ENCODE peak calls at places on chromosomes 4 and X, in eight cellular contexts. One of them, this sample, is unnamed.

GRCh38 chr4:183417356-183417755 is 27.1 kb upstream of the CDKN2AIP start:
- DNase-seq in fibroblast of lung: no peak
- DNase-seq in GM20000: no peak
- DNase-seq in H9: no peak
- DNase-seq in RWPE2: no peak
- DNase-seq in uterus: no peak
- DNase-seq in OCI-LY7: no peak
- DNase-seq in brain microvascular endothelial cell: no peak
- DNase-seq in this sample: no peak

GRCh38 chr4:54233697-54234496 is 4.8 kb downstream of the PDGFRA start:
- DNase-seq in OCI-LY7: peak
- DNase-seq in H9: peak
- DNase-seq in fibroblast of lung: peak
- DNase-seq in RWPE2: no peak
- DNase-seq in uterus: peak
- DNase-seq in brain microvascular endothelial cell: peak
- DNase-seq in GM20000: peak
- DNase-seq in this sample: peak

GRCh38 chrX:136646602-136647239 is 1.2 kb upstream of the CD40LG start:
- DNase-seq in fibroblast of lung: no peak
- DNase-seq in H9: no peak
- DNase-seq in RWPE2: no peak
- DNase-seq in uterus: no peak
- DNase-seq in GM20000: no peak
- DNase-seq in OCI-LY7: peak
- DNase-seq in brain microvascular endothelial cell: no peak
- DNase-seq in this sample: no peak

GRCh38 chr4:2685541-2685940 is 70.6 kb downstream of the TNIP2 start:
- DNase-seq in brain microvascular endothelial cell: no peak
- DNase-seq in RWPE2: no peak
- DNase-seq in OCI-LY7: no peak
- DNase-seq in H9: no peak
- DNase-seq in GM20000: no peak
- DNase-seq in fibroblast of lung: peak
- DNase-seq in uterus: no peak
- DNase-seq in this sample: peak

GRCh38 chr4:77104405-77105292 is 28.9 kb upstream of the CCNI start:
- DNase-seq in OCI-LY7: no peak
- DNase-seq in fibroblast of lung: peak
- DNase-seq in RWPE2: peak
- DNase-seq in GM20000: no peak
- DNase-seq in H9: no peak
- DNase-seq in uterus: peak
- DNase-seq in brain microvascular endothelial cell: peak
- DNase-seq in this sample: peak

GRCh38 chr4:56158483-56158882 is 209.7 kb downstream of the CEP135 start:
- DNase-seq in H9: no peak
- DNase-seq in OCI-LY7: no peak
- DNase-seq in brain microvascular endothelial cell: no peak
- DNase-seq in RWPE2: no peak
- DNase-seq in GM20000: no peak
- DNase-seq in fibroblast of lung: no peak
- DNase-seq in uterus: no peak
- DNase-seq in this sample: no peak

GRCh38 chr4:32318926-32319325 is 1598.8 kb downstream of the PCDH7 start:
- DNase-seq in uterus: no peak
- DNase-seq in OCI-LY7: no peak
- DNase-seq in fibroblast of lung: no peak
- DNase-seq in H9: no peak
- DNase-seq in brain microvascular endothelial cell: no peak
- DNase-seq in RWPE2: no peak
- DNase-seq in GM20000: no peak
- DNase-seq in this sample: no peak

GRCh38 chrX:131762802-131763234 is 218.9 kb downstream of the OR13H1 start:
- DNase-seq in RWPE2: no peak
- DNase-seq in GM20000: no peak
- DNase-seq in fibroblast of lung: no peak
- DNase-seq in uterus: peak
- DNase-seq in H9: no peak
- DNase-seq in OCI-LY7: no peak
- DNase-seq in brain microvascular endothelial cell: peak
- DNase-seq in this sample: peak

GRCh38 chrX:14801136-14801535 is 71.7 kb downstream of the FANCB start:
- DNase-seq in RWPE2: no peak
- DNase-seq in OCI-LY7: no peak
- DNase-seq in H9: no peak
- DNase-seq in brain microvascular endothelial cell: no peak
- DNase-seq in fibroblast of lung: no peak
- DNase-seq in GM20000: no peak
- DNase-seq in uterus: no peak
- DNase-seq in this sample: no peak

GRCh38 chr4:80790152-80790551 is 240.4 kb upstream of the BMP3 start:
- DNase-seq in OCI-LY7: no peak
- DNase-seq in uterus: no peak
- DNase-seq in GM20000: no peak
- DNase-seq in fibroblast of lung: no peak
- DNase-seq in RWPE2: no peak
- DNase-seq in brain microvascular endothelial cell: no peak
- DNase-seq in H9: no peak
- DNase-seq in this sample: no peak

GRCh38 chrX:45623266-45623665 is 422.6 kb upstream of the DIPK2B start:
- DNase-seq in H9: no peak
- DNase-seq in brain microvascular endothelial cell: peak
- DNase-seq in RWPE2: no peak
- DNase-seq in fibroblast of lung: peak
- DNase-seq in GM20000: no peak
- DNase-seq in uterus: no peak
- DNase-seq in OCI-LY7: no peak
- DNase-seq in this sample: no peak

GRCh38 chr4:3871181-3871852 is 105.1 kb downstream of the ADRA2C start:
- DNase-seq in brain microvascular endothelial cell: no peak
- DNase-seq in fibroblast of lung: no peak
- DNase-seq in uterus: no peak
- DNase-seq in OCI-LY7: no peak
- DNase-seq in RWPE2: peak
- DNase-seq in GM20000: no peak
- DNase-seq in H9: peak
- DNase-seq in this sample: no peak

GRCh38 chr4:1642196-1642951 is 41.7 kb downstream of the FAM53A start:
- DNase-seq in fibroblast of lung: no peak
- DNase-seq in RWPE2: peak
- DNase-seq in OCI-LY7: no peak
- DNase-seq in H9: no peak
- DNase-seq in GM20000: no peak
- DNase-seq in brain microvascular endothelial cell: no peak
- DNase-seq in uterus: no peak
- DNase-seq in this sample: peak

GRCh38 chr4:47050986-47051725 is 19.8 kb downstream of the GABRB1 start:
- DNase-seq in brain microvascular endothelial cell: no peak
- DNase-seq in uterus: no peak
- DNase-seq in RWPE2: no peak
- DNase-seq in OCI-LY7: no peak
- DNase-seq in GM20000: no peak
- DNase-seq in fibroblast of lung: no peak
- DNase-seq in H9: no peak
- DNase-seq in this sample: no peak

GRCh38 chrX:86806786-86807185 is 658.5 kb downstream of the DACH2 start:
- DNase-seq in RWPE2: no peak
- DNase-seq in OCI-LY7: peak
- DNase-seq in GM20000: peak
- DNase-seq in H9: peak
- DNase-seq in fibroblast of lung: peak
- DNase-seq in brain microvascular endothelial cell: peak
- DNase-seq in uterus: no peak
- DNase-seq in this sample: no peak

GRCh38 chrX:129749069-129749468 is 10.3 kb downstream of the XPNPEP2 start:
- DNase-seq in uterus: no peak
- DNase-seq in RWPE2: no peak
- DNase-seq in H9: no peak
- DNase-seq in brain microvascular endothelial cell: no peak
- DNase-seq in fibroblast of lung: peak
- DNase-seq in GM20000: no peak
- DNase-seq in OCI-LY7: no peak
- DNase-seq in this sample: no peak

GRCh38 chrX:45697591-45697990 is 496.9 kb upstream of the DIPK2B start:
- DNase-seq in fibroblast of lung: peak
- DNase-seq in brain microvascular endothelial cell: peak
- DNase-seq in H9: no peak
- DNase-seq in OCI-LY7: no peak
- DNase-seq in GM20000: no peak
- DNase-seq in uterus: no peak
- DNase-seq in RWPE2: no peak
- DNase-seq in this sample: no peak

GRCh38 chrX:148459343-148459742 is 41.1 kb upstream of the AFF2 start:
- DNase-seq in fibroblast of lung: no peak
- DNase-seq in RWPE2: no peak
- DNase-seq in GM20000: peak
- DNase-seq in brain microvascular endothelial cell: no peak
- DNase-seq in H9: no peak
- DNase-seq in uterus: no peak
- DNase-seq in OCI-LY7: peak
- DNase-seq in this sample: no peak

GRCh38 chr4:161929966-161930365 is 233.8 kb downstream of the FSTL5 start:
- DNase-seq in uterus: no peak
- DNase-seq in brain microvascular endothelial cell: no peak
- DNase-seq in fibroblast of lung: no peak
- DNase-seq in OCI-LY7: no peak
- DNase-seq in RWPE2: no peak
- DNase-seq in GM20000: no peak
- DNase-seq in H9: no peak
- DNase-seq in this sample: no peak

GRCh38 chr4:38044060-38044459 is 83.9 kb downstream of the PTTG2 start:
- DNase-seq in brain microvascular endothelial cell: no peak
- DNase-seq in fibroblast of lung: no peak
- DNase-seq in uterus: no peak
- DNase-seq in GM20000: no peak
- DNase-seq in RWPE2: no peak
- DNase-seq in OCI-LY7: no peak
- DNase-seq in H9: no peak
- DNase-seq in this sample: no peak

GRCh38 chrX:107715331-107716044 is 60.1 kb downstream of the TSC22D3 start:
- DNase-seq in RWPE2: no peak
- DNase-seq in GM20000: no peak
- DNase-seq in uterus: no peak
- DNase-seq in OCI-LY7: peak
- DNase-seq in brain microvascular endothelial cell: no peak
- DNase-seq in fibroblast of lung: no peak
- DNase-seq in H9: no peak
- DNase-seq in this sample: no peak

GRCh38 chr4:99471896-99472295 is 36.8 kb upstream of the ADH7 start:
- DNase-seq in fibroblast of lung: no peak
- DNase-seq in RWPE2: no peak
- DNase-seq in uterus: no peak
- DNase-seq in brain microvascular endothelial cell: no peak
- DNase-seq in OCI-LY7: no peak
- DNase-seq in GM20000: no peak
- DNase-seq in H9: no peak
- DNase-seq in this sample: no peak

DNA sequence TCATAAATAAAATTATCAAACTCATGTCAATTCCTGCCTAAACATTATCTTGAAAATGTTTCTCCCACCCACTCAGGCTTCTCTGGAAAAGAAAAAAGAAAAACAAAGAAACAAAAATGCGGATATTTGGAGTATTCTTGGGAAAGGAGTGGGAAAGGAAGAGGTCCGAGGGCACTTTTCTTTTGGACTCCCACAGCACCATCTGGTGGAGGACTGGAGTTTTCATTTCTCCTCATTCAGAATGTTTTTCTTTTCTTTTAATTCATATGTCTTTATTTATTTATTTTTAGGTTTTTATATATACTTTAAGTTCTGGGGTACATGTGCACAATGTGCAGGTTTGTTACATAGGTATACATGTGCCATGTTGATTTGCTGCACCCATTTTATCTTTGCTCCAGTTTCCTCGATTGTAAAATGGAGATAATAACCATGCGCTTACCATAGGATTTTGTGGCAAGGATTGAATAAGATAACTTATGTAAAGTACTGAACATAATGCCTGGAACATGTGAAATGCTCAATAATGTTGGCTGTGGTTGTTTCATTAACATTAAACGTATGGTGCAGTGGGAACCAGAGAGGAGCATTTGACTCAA is 8.0 kb upstream of the KCNE5 start:
- DNase-seq in fibroblast of lung: peak
- DNase-seq in H9: peak
- DNase-seq in RWPE2: no peak
- DNase-seq in brain microvascular endothelial cell: no peak
- DNase-seq in uterus: no peak
- DNase-seq in GM20000: peak
- DNase-seq in OCI-LY7: peak
- DNase-seq in this sample: no peak
- TF ChIP-seq CTCF in fibroblast of lung: peak
- TF ChIP-seq CTCF in H9: peak
- TF ChIP-seq CTCF in RWPE2: peak
- TF ChIP-seq CTCF in brain microvascular endothelial cell: peak
- TF ChIP-seq CTCF in uterus: no peak
- TF ChIP-seq CTCF in GM20000: no peak
- TF ChIP-seq CTCF in OCI-LY7: peak
- TF ChIP-seq CTCF in this sample: peak

GRCh38 chr4:5980436-5981155 is 37.6 kb downstream of the C4orf50 start:
- DNase-seq in OCI-LY7: no peak
- DNase-seq in H9: peak
- DNase-seq in RWPE2: no peak
- DNase-seq in fibroblast of lung: peak
- DNase-seq in GM20000: no peak
- DNase-seq in uterus: no peak
- DNase-seq in brain microvascular endothelial cell: no peak
- DNase-seq in this sample: no peak
- TF ChIP-seq CTCF in OCI-LY7: peak
- TF ChIP-seq CTCF in H9: peak
- TF ChIP-seq CTCF in RWPE2: no peak
- TF ChIP-seq CTCF in fibroblast of lung: no peak
- TF ChIP-seq CTCF in GM20000: no peak
- TF ChIP-seq CTCF in uterus: no peak
- TF ChIP-seq CTCF in brain microvascular endothelial cell: no peak
- TF ChIP-seq CTCF in this sample: no peak

GRCh38 chr4:70183940-70184246 is 11.6 kb upstream of the ODAM start:
- DNase-seq in GM20000: no peak
- DNase-seq in H9: no peak
- DNase-seq in brain microvascular endothelial cell: no peak
- DNase-seq in fibroblast of lung: no peak
- DNase-seq in OCI-LY7: no peak
- DNase-seq in RWPE2: no peak
- DNase-seq in uterus: no peak
- DNase-seq in this sample: no peak
- TF ChIP-seq CTCF in GM20000: no peak
- TF ChIP-seq CTCF in H9: no peak
- TF ChIP-seq CTCF in brain microvascular endothelial cell: no peak
- TF ChIP-seq CTCF in fibroblast of lung: no peak
- TF ChIP-seq CTCF in OCI-LY7: peak
- TF ChIP-seq CTCF in RWPE2: peak
- TF ChIP-seq CTCF in uterus: no peak
- TF ChIP-seq CTCF in this sample: no peak

DNA sequence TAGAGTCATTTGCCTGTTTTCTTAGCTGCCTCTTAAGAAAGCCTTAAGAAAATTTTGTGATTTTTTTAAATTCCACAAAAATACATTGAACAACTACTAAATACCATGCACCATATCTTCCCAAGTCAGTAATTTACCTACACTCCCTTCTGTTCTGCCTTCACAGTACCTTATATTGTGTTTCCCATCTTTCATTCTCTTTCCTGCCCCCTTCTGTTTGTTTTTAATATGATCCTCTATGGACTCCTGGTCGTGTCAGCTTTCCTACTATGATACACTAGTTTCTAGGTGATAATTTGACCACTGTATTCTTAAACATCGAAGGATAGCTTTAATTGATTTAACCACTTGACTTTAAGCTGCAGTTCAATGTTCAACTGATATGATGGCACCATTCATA is 297.7 kb upstream of the HAND2 start:
- DNase-seq in fibroblast of lung: no peak
- DNase-seq in uterus: no peak
- DNase-seq in brain microvascular endothelial cell: no peak
- DNase-seq in GM20000: no peak
- DNase-seq in OCI-LY7: no peak
- DNase-seq in H9: no peak
- DNase-seq in RWPE2: no peak
- DNase-seq in this sample: no peak
- TF ChIP-seq CTCF in fibroblast of lung: no peak
- TF ChIP-seq CTCF in uterus: no peak
- TF ChIP-seq CTCF in brain microvascular endothelial cell: no peak
- TF ChIP-seq CTCF in GM20000: no peak
- TF ChIP-seq CTCF in OCI-LY7: peak
- TF ChIP-seq CTCF in H9: peak
- TF ChIP-seq CTCF in RWPE2: no peak
- TF ChIP-seq CTCF in this sample: no peak

This sample was measured in osteocyte.